ENCODE peak calls at places on chromosomes 13 and 19, in four cellular contexts. Y, L, M and N are unnamed samples.
A peak's percentile ranks its signal among the peaks of the same experiment; 100 is the strongest.

GRCh38 chr13:108322206-108322824 is 52.8 kb downstream of the TNFSF13B start:
- DNase-seq in Y (no peak), M (no peak), L (peak; percentile 51), N (no peak)

GRCh38 chr13:108595416-108596257 is 33.8 kb upstream of the MYO16 start:
- DNase-seq in Y (no peak), L (no peak), M (no peak), N (no peak)

GRCh38 chr19:279231-279630 is 12.0 kb downstream of the PLPP2 start:
- DNase-seq in M (no peak), L (no peak), Y (no peak), N (no peak)

GRCh38 chr13:48644951-48645350 is 8.8 kb upstream of the CYSLTR2 start:
- DNase-seq in L (no peak), M (no peak), Y (no peak), N (no peak)

GRCh38 chr19:57477191-57478008 is at the start of gene ZNF772:
- DNase-seq in L (peak; percentile 85), Y (peak; percentile 94), M (peak; percentile 84), N (peak; percentile 59)

GRCh38 chr13:71962126-71962525 is 95.1 kb upstream of the DACH1 start:
- DNase-seq in L (no peak), Y (no peak), M (no peak), N (no peak)

GRCh38 chr19:7602240-7602934 is 6.7 kb downstream of the CAMSAP3 start:
- DNase-seq in Y (no peak), M (no peak), L (no peak), N (no peak)

GRCh38 chr13:72453161-72453560 is 274.3 kb downstream of the MZT1 start:
- DNase-seq in Y (no peak), M (no peak), L (no peak), N (no peak)

GRCh38 chr13:29524176-29524575 is 71.3 kb downstream of the SLC7A1 start:
- DNase-seq in L (no peak), Y (no peak), M (peak; percentile 78), N (no peak)

GRCh38 chr13:71477735-71478134 is 389.3 kb downstream of the DACH1 start:
- DNase-seq in Y (no peak), M (no peak), L (no peak), N (no peak)

GRCh38 chr13:37488682-37489081 is 109.9 kb downstream of the POSTN start:
- DNase-seq in L (no peak), M (no peak), Y (no peak), N (no peak)

GRCh38 chr19:3171894-3172679 is 6.5 kb upstream of the S1PR4 start:
- DNase-seq in Y (no peak), L (no peak), M (no peak), N (no peak)

GRCh38 chr13:19791953-19792537 is 9.3 kb upstream of the PSPC1 start:
- DNase-seq in L (no peak), Y (no peak), M (no peak), N (no peak)

GRCh38 chr19:45368737-45369340 is 1.5 kb downstream of the ERCC2 start:
- DNase-seq in L (no peak), Y (no peak), M (no peak), N (no peak)

GRCh38 chr19:49811328-49811727 is 1.8 kb downstream of the FUZ start:
- DNase-seq in M (no peak), L (no peak), Y (no peak), N (no peak)

GRCh38 chr13:100751826-100752225 is 77.2 kb upstream of the TMTC4 start:
- DNase-seq in M (no peak), Y (no peak), L (no peak), N (no peak)

GRCh38 chr19:41377977-41378707 is 1.8 kb downstream of the TMEM91 start:
- DNase-seq in L (peak; percentile 57), Y (no peak), M (no peak), N (no peak)

GRCh38 chr13:91278888-91279287 is 68.6 kb upstream of the MIR17HG start:
- DNase-seq in L (no peak), M (no peak), Y (no peak), N (no peak)

GRCh38 chr19:39738809-39739208 is 980 bp upstream of the CLC start:
- DNase-seq in Y (no peak), M (no peak), L (no peak), N (no peak)

GRCh38 chr13:98576215-98576945 is 527 bp downstream of the STK24 start:
- DNase-seq in L (peak; percentile 45), Y (no peak), M (peak; percentile 63), N (no peak)

GRCh38 chr13:113608967-113609533 is 24.5 kb downstream of the TFDP1 start:
- DNase-seq in L (no peak), Y (no peak), M (no peak), N (no peak)

GRCh38 chr13:113608246-113608635 is 23.7 kb downstream of the TFDP1 start:
- DNase-seq in M (no peak), Y (no peak), L (no peak), N (no peak)

GRCh38 chr13:113607056-113607455 is 22.5 kb downstream of the TFDP1 start:
- DNase-seq in M (no peak), L (no peak), Y (no peak), N (no peak)

GRCh38 chr13:113605866-113606438 is 21.4 kb downstream of the TFDP1 start:
- DNase-seq in M (no peak), L (no peak), Y (no peak), N (no peak)

DNA sequence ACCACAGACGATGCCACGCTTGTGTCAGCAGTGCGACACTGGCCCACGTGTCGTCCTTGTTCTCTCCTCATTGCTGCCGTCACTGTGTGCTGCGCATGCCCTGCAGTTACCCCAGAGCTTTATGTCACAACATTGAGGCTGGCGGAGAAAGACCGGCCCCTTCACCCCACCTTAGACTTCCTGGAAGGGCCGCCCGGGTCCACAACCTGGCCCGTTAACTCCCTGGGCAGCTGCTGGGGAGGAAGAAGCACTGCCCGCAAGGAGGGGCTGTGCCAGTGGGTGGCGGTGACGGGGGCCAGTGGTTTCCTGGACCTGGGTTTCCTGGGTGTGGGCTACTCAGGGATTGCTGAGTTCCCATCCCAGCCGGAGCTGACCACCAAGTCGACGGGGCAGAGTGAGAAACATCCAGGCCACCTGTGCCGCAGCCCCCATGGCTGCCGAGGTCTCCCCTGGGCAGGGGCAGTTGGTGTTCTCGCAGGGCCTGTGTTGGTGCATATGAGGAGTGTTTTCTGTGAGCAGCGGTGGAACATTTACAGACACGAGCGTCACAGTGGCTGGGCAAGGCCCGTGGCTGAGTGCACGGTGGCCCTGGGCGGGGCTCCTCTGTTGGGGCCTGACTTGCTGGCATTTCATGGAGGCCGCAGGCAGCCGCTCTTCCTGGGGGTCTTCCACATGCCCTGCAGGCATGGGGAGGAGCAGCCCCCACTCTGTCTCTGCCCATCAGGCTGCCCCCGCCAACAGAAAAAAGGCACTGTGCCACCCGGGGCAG is 23.1 kb downstream of the TFDP1 start:
- DNase-seq in Y (no peak), L (no peak), M (no peak), N (no peak)
- H3K9me3 ChIP-seq in Y (no peaks in the 10 kb centered on the region), L (no peaks in the 10 kb centered on the region), M (no peaks in the 10 kb centered on the region), N (no peaks in the 10 kb centered on the region)

GRCh38 chr19:1691589-1692290 is 39.3 kb upstream of the TCF3 start:
- DNase-seq in L (no peak), Y (no peak), M (no peak), N (no peak)
- H3K27ac ChIP-seq in L (no peak overlapping the region), Y (no peak overlapping the region), M (no peak overlapping the region), N (no peak overlapping the region)

DNA sequence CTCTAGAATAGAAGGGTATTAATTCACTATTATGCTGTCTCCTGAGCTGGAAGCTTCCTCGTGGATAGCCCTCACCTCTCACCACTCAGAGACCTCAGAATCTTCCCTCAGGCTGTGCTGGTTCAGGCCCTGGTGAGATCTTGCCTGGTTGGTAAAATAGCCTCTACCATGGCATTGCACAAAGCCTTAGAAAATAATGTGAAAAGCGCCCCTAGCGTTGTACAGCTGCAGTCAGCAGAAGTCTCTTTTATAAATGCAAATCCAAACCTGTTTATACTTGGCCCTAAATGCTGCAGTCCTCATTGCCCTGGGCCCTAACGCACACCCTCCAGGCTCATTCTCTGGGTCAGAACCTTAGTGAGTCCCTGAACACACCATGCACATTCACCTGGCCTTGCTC is 150.9 kb downstream of the KCTD15 start:
- DNase-seq in L (peak; percentile 3), M (no peak), Y (no peak), N (no peak)
- TF ChIP-seq CTCF in L (peak; percentile 59), M (no peak), Y (no peak), N (no peak)

GRCh38 chr19:37014456-37014855 is 63.8 kb upstream of the ZNF420 start:
- DNase-seq in Y (no peak), L (no peak), M (no peak), N (no peak)
- H3K9me3 ChIP-seq in Y (no peaks in the 10 kb centered on the region), L (no peaks in the 10 kb centered on the region), M (peaks cover 97% of the 10 kb centered on the region), N (peaks cover 28% of the 10 kb centered on the region)

DNA sequence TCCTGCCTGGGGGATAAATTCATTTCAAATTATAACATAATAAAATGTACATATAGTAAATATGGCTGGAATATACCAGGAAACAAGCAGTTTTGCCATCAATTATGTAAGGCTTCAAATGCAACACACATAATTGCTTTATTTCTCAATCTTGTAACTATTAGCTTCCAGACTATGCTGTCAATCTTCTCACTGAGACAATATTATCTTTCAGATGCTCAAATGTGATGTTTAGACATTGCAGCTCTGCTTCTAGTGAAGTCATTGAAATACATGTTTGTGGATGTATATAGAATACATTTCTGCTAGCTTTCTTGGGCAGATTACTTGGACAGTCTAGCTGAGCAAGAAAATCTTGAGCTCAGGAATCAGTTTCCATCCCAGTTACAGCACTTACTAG is 454.4 kb downstream of the TDRD3 start:
- DNase-seq in Y (no peak), M (no peak), L (no peak), N (no peak)
- H3K27ac ChIP-seq in Y (no peak overlapping the region), M (no peak overlapping the region), L (no peak overlapping the region), N (no peak overlapping the region)

GRCh38 chr19:8609210-8610040 is 1.1 kb downstream of the ADAMTS10 start:
- DNase-seq in M (peak; percentile 72), Y (no peak), L (no peak), N (peak; percentile 51)
- TF ChIP-seq CTCF in M (peak; percentile 40), Y (no peak), L (no peak), N (peak; percentile 38)

DNA sequence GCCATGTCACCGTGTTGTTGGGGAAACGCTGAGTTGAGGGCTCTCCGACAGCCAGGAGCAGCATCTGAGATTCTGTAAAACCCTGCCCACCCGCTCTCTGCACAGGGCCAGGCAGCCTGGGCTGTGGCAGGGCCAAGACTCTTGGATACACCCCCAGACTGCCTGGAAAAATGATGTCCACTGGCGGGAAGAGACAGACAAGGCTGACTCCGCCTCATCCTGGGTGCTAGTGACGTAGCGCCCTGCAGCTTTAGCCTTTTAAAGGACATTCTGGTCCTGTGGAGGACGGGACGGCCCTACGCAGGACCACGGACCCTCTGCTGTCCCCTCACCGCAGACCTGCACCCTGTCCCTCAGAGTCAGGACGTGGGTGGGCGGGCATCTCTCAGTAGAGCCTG is 20.7 kb upstream of the LILRA2 start:
- DNase-seq in L (no peak), M (no peak), Y (no peak), N (no peak)
- H3K9me3 ChIP-seq in L (no peaks in the 10 kb centered on the region), M (no peaks in the 10 kb centered on the region), Y (no peaks in the 10 kb centered on the region), N (no peaks in the 10 kb centered on the region)

DNA sequence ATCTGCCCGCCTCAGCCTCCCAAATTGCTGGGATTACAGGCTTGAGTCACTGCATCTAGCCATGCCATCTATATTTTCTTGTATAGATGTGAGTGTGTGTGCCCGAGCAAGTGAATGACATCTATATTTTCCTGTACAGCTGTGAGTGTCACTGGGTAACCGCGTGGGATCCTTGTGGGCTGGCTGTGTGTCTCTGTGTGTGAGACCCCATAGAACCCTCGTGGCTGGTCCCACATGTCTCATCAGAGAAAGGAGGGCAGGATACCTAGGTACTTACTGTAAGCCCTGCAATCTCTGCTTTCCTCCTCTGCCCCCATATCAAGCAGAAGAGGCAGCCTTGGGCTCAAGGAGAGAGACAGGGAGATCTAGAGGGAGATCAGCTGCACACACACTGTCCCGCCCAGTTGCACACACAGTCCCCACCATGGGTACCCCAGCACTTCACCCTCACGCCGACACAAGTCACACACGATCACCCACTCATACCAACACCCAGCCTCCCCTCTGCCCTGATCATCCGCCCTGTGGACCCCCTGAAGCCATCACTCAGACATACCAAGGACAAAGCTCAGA is 658 bp downstream of the DENND1C start:
- DNase-seq in L (peak; percentile 43), M (no peak), Y (no peak), N (no peak)
- H3K27ac ChIP-seq in L (peak overlapping the region; percentile 67), M (peak overlapping the region; percentile 3), Y (no peak overlapping the region), N (no peak overlapping the region)